ENCODE peak calls at places on chromosomes 2 and 18, in seven cellular contexts. X is AG10803; N is GM12891; J is activated CD4-positive, alpha-beta T cell treated with anti-CD3 and anti-CD28 coated beads for 24 hours; K is GM03348; H is OCI-LY7; T is substantia nigra. C is an unnamed sample.

GRCh38 chr2:210477496-210477895 is 937 bp upstream of the LANCL1 start:
- DNase-seq in T (no peak), X (peak; percentile 69), N (no peak), H (no peak), K (peak; percentile 80), J (no peak), C (no peak)

GRCh38 chr18:28584726-28585125 is 407.8 kb upstream of the CDH2 start:
- DNase-seq in K (peak; percentile 33), N (no peak), J (no peak), X (peak; percentile 82), T (no peak), H (no peak), C (no peak)

GRCh38 chr2:238326801-238327365 is 6.6 kb downstream of the TRAF3IP1 start:
- DNase-seq in N (no peak), K (peak; percentile 76), T (no peak), X (peak; percentile 47), J (no peak), H (no peak), C (no peak)

GRCh38 chr2:11104794-11105660 is 50.2 kb upstream of the SLC66A3 start:
- DNase-seq in T (no peak), J (no peak), X (no peak), N (no peak), H (no peak), K (no peak), C (no peak)

GRCh38 chr2:28753043-28753683 is 1.5 kb downstream of the PPP1CB start:
- DNase-seq in J (peak; percentile 32), T (no peak), H (peak; percentile 51), X (peak; percentile 66), K (peak; percentile 60), N (no peak), C (peak; percentile 42)

GRCh38 chr18:8359076-8359475 is 250.2 kb upstream of the RAB12 start:
- DNase-seq in J (no peak), N (no peak), T (no peak), H (no peak), K (no peak), X (no peak), C (peak; percentile 42)

GRCh38 chr2:164560181-164560792 is 61.0 kb downstream of the GRB14 start:
- DNase-seq in K (peak; percentile 33), H (peak; percentile 19), X (peak; percentile 34), N (no peak), T (no peak), J (no peak), C (no peak)

GRCh38 chr2:238945433-238946150 is 97.7 kb downstream of the TWIST2 start:
- DNase-seq in K (peak; percentile 87), T (no peak), H (no peak), N (no peak), X (peak; percentile 68), J (no peak), C (no peak)

GRCh38 chr2:228446732-228447131 is 265.2 kb upstream of the SPHKAP start:
- DNase-seq in T (no peak), K (no peak), H (no peak), N (no peak), J (no peak), X (peak; percentile 22), C (no peak)

C was measured in putamen.